ENCODE peak calls at places on chromosomes 11 and 22, in ten cellular contexts. One of them, this sample, is unnamed.

GRCh38 chr22:20268350-20269012 is 363 bp upstream of the RTN4R start:
- DNase-seq in pulmonary artery endothelial cell: no peak
- DNase-seq in esophagus squamous epithelium: no peak
- DNase-seq in CD8-positive, alpha-beta T cell: peak
- DNase-seq in activated CD4-positive, alpha-beta T cell treated with anti-CD3 and anti-CD28 coated beads, Interleukin-2, amount 50 U/mL, for 48 hours: peak
- DNase-seq in CD4-positive, alpha-beta memory T cell: peak
- DNase-seq in Daoy: peak
- DNase-seq in CD8-positive, alpha-beta memory T cell: peak
- DNase-seq in brain pericyte: no peak
- DNase-seq in NCI-H1417 treated with DMSO at 0.1 percent for 48 hours: no peak
- DNase-seq in this sample: peak

GRCh38 chr11:79083346-79083745 is 357.5 kb downstream of the TENM4 start:
- DNase-seq in pulmonary artery endothelial cell: no peak
- DNase-seq in esophagus squamous epithelium: no peak
- DNase-seq in CD8-positive, alpha-beta T cell: no peak
- DNase-seq in activated CD4-positive, alpha-beta T cell treated with anti-CD3 and anti-CD28 coated beads, Interleukin-2, amount 50 U/mL, for 48 hours: no peak
- DNase-seq in CD4-positive, alpha-beta memory T cell: no peak
- DNase-seq in Daoy: no peak
- DNase-seq in CD8-positive, alpha-beta memory T cell: no peak
- DNase-seq in brain pericyte: no peak
- DNase-seq in NCI-H1417 treated with DMSO at 0.1 percent for 48 hours: no peak
- DNase-seq in this sample: no peak

GRCh38 chr11:20137637-20138036 is 22.6 kb downstream of the DBX1 start:
- DNase-seq in pulmonary artery endothelial cell: no peak
- DNase-seq in esophagus squamous epithelium: no peak
- DNase-seq in CD8-positive, alpha-beta T cell: no peak
- DNase-seq in activated CD4-positive, alpha-beta T cell treated with anti-CD3 and anti-CD28 coated beads, Interleukin-2, amount 50 U/mL, for 48 hours: no peak
- DNase-seq in CD4-positive, alpha-beta memory T cell: no peak
- DNase-seq in Daoy: no peak
- DNase-seq in CD8-positive, alpha-beta memory T cell: no peak
- DNase-seq in brain pericyte: no peak
- DNase-seq in NCI-H1417 treated with DMSO at 0.1 percent for 48 hours: no peak
- DNase-seq in this sample: no peak

GRCh38 chr11:60981515-60981914 is 10.0 kb downstream of the CD6 start:
- DNase-seq in pulmonary artery endothelial cell: no peak
- DNase-seq in esophagus squamous epithelium: no peak
- DNase-seq in CD8-positive, alpha-beta T cell: no peak
- DNase-seq in activated CD4-positive, alpha-beta T cell treated with anti-CD3 and anti-CD28 coated beads, Interleukin-2, amount 50 U/mL, for 48 hours: no peak
- DNase-seq in CD4-positive, alpha-beta memory T cell: no peak
- DNase-seq in Daoy: no peak
- DNase-seq in CD8-positive, alpha-beta memory T cell: no peak
- DNase-seq in brain pericyte: no peak
- DNase-seq in NCI-H1417 treated with DMSO at 0.1 percent for 48 hours: no peak
- DNase-seq in this sample: no peak

GRCh38 chr11:113465786-113466185 is 9.4 kb downstream of the DRD2 start:
- DNase-seq in pulmonary artery endothelial cell: no peak
- DNase-seq in esophagus squamous epithelium: no peak
- DNase-seq in CD8-positive, alpha-beta T cell: no peak
- DNase-seq in activated CD4-positive, alpha-beta T cell treated with anti-CD3 and anti-CD28 coated beads, Interleukin-2, amount 50 U/mL, for 48 hours: no peak
- DNase-seq in CD4-positive, alpha-beta memory T cell: no peak
- DNase-seq in Daoy: no peak
- DNase-seq in CD8-positive, alpha-beta memory T cell: no peak
- DNase-seq in brain pericyte: no peak
- DNase-seq in NCI-H1417 treated with DMSO at 0.1 percent for 48 hours: no peak
- DNase-seq in this sample: no peak

GRCh38 chr11:6682591-6682935 is 577 bp downstream of the MRPL17 start:
- DNase-seq in pulmonary artery endothelial cell: no peak
- DNase-seq in esophagus squamous epithelium: no peak
- DNase-seq in CD8-positive, alpha-beta T cell: no peak
- DNase-seq in activated CD4-positive, alpha-beta T cell treated with anti-CD3 and anti-CD28 coated beads, Interleukin-2, amount 50 U/mL, for 48 hours: no peak
- DNase-seq in CD4-positive, alpha-beta memory T cell: no peak
- DNase-seq in Daoy: peak
- DNase-seq in CD8-positive, alpha-beta memory T cell: no peak
- DNase-seq in brain pericyte: no peak
- DNase-seq in NCI-H1417 treated with DMSO at 0.1 percent for 48 hours: no peak
- DNase-seq in this sample: no peak

GRCh38 chr11:132054822-132055221 is 684.4 kb downstream of the NTM start:
- DNase-seq in pulmonary artery endothelial cell: no peak
- DNase-seq in esophagus squamous epithelium: no peak
- DNase-seq in CD8-positive, alpha-beta T cell: no peak
- DNase-seq in activated CD4-positive, alpha-beta T cell treated with anti-CD3 and anti-CD28 coated beads, Interleukin-2, amount 50 U/mL, for 48 hours: no peak
- DNase-seq in CD4-positive, alpha-beta memory T cell: no peak
- DNase-seq in Daoy: peak
- DNase-seq in CD8-positive, alpha-beta memory T cell: no peak
- DNase-seq in brain pericyte: no peak
- DNase-seq in NCI-H1417 treated with DMSO at 0.1 percent for 48 hours: no peak
- DNase-seq in this sample: no peak

GRCh38 chr11:44572884-44573283 is 7.4 kb downstream of the CD82 start:
- DNase-seq in pulmonary artery endothelial cell: no peak
- DNase-seq in esophagus squamous epithelium: no peak
- DNase-seq in CD8-positive, alpha-beta T cell: no peak
- DNase-seq in activated CD4-positive, alpha-beta T cell treated with anti-CD3 and anti-CD28 coated beads, Interleukin-2, amount 50 U/mL, for 48 hours: peak
- DNase-seq in CD4-positive, alpha-beta memory T cell: no peak
- DNase-seq in Daoy: peak
- DNase-seq in CD8-positive, alpha-beta memory T cell: no peak
- DNase-seq in brain pericyte: no peak
- DNase-seq in NCI-H1417 treated with DMSO at 0.1 percent for 48 hours: no peak
- DNase-seq in this sample: peak

GRCh38 chr11:79393362-79394043 is 47.3 kb downstream of the TENM4 start:
- DNase-seq in pulmonary artery endothelial cell: no peak
- DNase-seq in esophagus squamous epithelium: no peak
- DNase-seq in CD8-positive, alpha-beta T cell: no peak
- DNase-seq in activated CD4-positive, alpha-beta T cell treated with anti-CD3 and anti-CD28 coated beads, Interleukin-2, amount 50 U/mL, for 48 hours: no peak
- DNase-seq in CD4-positive, alpha-beta memory T cell: no peak
- DNase-seq in Daoy: peak
- DNase-seq in CD8-positive, alpha-beta memory T cell: no peak
- DNase-seq in brain pericyte: no peak
- DNase-seq in NCI-H1417 treated with DMSO at 0.1 percent for 48 hours: peak
- DNase-seq in this sample: no peak

GRCh38 chr11:131584694-131585592 is 214.5 kb downstream of the NTM start:
- DNase-seq in pulmonary artery endothelial cell: no peak
- DNase-seq in esophagus squamous epithelium: no peak
- DNase-seq in CD8-positive, alpha-beta T cell: no peak
- DNase-seq in activated CD4-positive, alpha-beta T cell treated with anti-CD3 and anti-CD28 coated beads, Interleukin-2, amount 50 U/mL, for 48 hours: no peak
- DNase-seq in CD4-positive, alpha-beta memory T cell: no peak
- DNase-seq in Daoy: peak
- DNase-seq in CD8-positive, alpha-beta memory T cell: no peak
- DNase-seq in brain pericyte: no peak
- DNase-seq in NCI-H1417 treated with DMSO at 0.1 percent for 48 hours: no peak
- DNase-seq in this sample: no peak

GRCh38 chr11:62919898-62920640 is 1.1 kb downstream of the CHRM1 start:
- DNase-seq in pulmonary artery endothelial cell: no peak
- DNase-seq in esophagus squamous epithelium: no peak
- DNase-seq in CD8-positive, alpha-beta T cell: no peak
- DNase-seq in activated CD4-positive, alpha-beta T cell treated with anti-CD3 and anti-CD28 coated beads, Interleukin-2, amount 50 U/mL, for 48 hours: no peak
- DNase-seq in CD4-positive, alpha-beta memory T cell: no peak
- DNase-seq in Daoy: no peak
- DNase-seq in CD8-positive, alpha-beta memory T cell: no peak
- DNase-seq in brain pericyte: no peak
- DNase-seq in NCI-H1417 treated with DMSO at 0.1 percent for 48 hours: no peak
- DNase-seq in this sample: no peak

GRCh38 chr22:17783773-17784480 is 9.7 kb upstream of the BID start:
- DNase-seq in pulmonary artery endothelial cell: no peak
- DNase-seq in esophagus squamous epithelium: no peak
- DNase-seq in CD8-positive, alpha-beta T cell: no peak
- DNase-seq in activated CD4-positive, alpha-beta T cell treated with anti-CD3 and anti-CD28 coated beads, Interleukin-2, amount 50 U/mL, for 48 hours: no peak
- DNase-seq in CD4-positive, alpha-beta memory T cell: no peak
- DNase-seq in Daoy: no peak
- DNase-seq in CD8-positive, alpha-beta memory T cell: no peak
- DNase-seq in brain pericyte: no peak
- DNase-seq in NCI-H1417 treated with DMSO at 0.1 percent for 48 hours: no peak
- DNase-seq in this sample: no peak

This sample was measured in stimulated activated naive CD4-positive, alpha-beta T cell treated with Interleukin-2 at 50 U/mL for 16 hours.